ENCODE peak calls at places on chromosomes 13 and 19, in ten cellular contexts. Y, A, G, T, H, U, P, K, O and J are unnamed samples.

GRCh38 chr19:41351339-41352245 is 2.1 kb downstream of the TGFB1 start:
- DNase-seq in Y (peak), H (peak), A (peak), G (no peak), K (peak), T (peak), U (peak), O (peak), P (peak), J (peak)

GRCh38 chr19:47404334-47405196 is 14.8 kb downstream of the MEIS3 start:
- DNase-seq in P (no peak), A (no peak), Y (no peak), T (no peak), K (no peak), O (no peak), U (no peak), G (no peak), H (no peak), J (no peak)

GRCh38 chr13:77218274-77218673 is 108.6 kb downstream of the MYCBP2 start:
- DNase-seq in A (no peak), P (no peak), U (no peak), K (no peak), T (no peak), O (no peak), G (no peak), Y (no peak), H (no peak), J (no peak)

GRCh38 chr19:5436101-5436947 is 18.9 kb upstream of the ZNRF4 start:
- DNase-seq in P (peak), K (no peak), U (peak), H (no peak), A (peak), G (no peak), O (no peak), Y (no peak), T (no peak), J (no peak)

GRCh38 chr13:109654341-109655205 is 131.8 kb downstream of the IRS2 start:
- DNase-seq in Y (no peak), A (no peak), U (no peak), K (peak), O (no peak), T (no peak), P (no peak), G (no peak), H (no peak), J (no peak)

GRCh38 chr13:23378009-23378632 is 55.4 kb downstream of the SACS start:
- DNase-seq in Y (peak), P (no peak), T (no peak), U (peak), K (peak), H (no peak), G (peak), O (no peak), A (peak), J (no peak)

GRCh38 chr19:50567052-50567841 is 988 bp downstream of the LRRC4B start:
- DNase-seq in T (no peak), Y (no peak), O (no peak), U (no peak), A (no peak), P (peak), K (no peak), H (no peak), G (no peak), J (no peak)

GRCh38 chr13:30031488-30031887 is 181.1 kb upstream of the UBL3 start:
- DNase-seq in A (no peak), Y (no peak), G (no peak), K (no peak), O (no peak), T (no peak), P (no peak), U (no peak), H (no peak), J (no peak)

GRCh38 chr13:56755181-56755580 is 385.5 kb upstream of the PRR20A start:
- DNase-seq in G (no peak), T (no peak), O (no peak), P (no peak), A (no peak), U (no peak), Y (no peak), H (no peak), K (no peak), J (no peak)

GRCh38 chr13:67134322-67135129 is 95.6 kb downstream of the PCDH9 start:
- DNase-seq in T (no peak), A (no peak), Y (no peak), G (no peak), H (no peak), K (no peak), O (no peak), P (no peak), U (no peak), J (no peak)

GRCh38 chr13:44471686-44472085 is 98.1 kb downstream of the SERP2 start:
- DNase-seq in Y (no peak), T (no peak), P (no peak), H (no peak), O (no peak), K (peak), U (no peak), G (no peak), A (no peak), J (no peak)

GRCh38 chr13:101258071-101258470 is 158.2 kb downstream of the NALCN start:
- DNase-seq in K (peak), T (no peak), U (no peak), Y (peak), A (peak), H (no peak), G (no peak), P (no peak), O (peak), J (no peak)

GRCh38 chr19:16142032-16142580 is 1.4 kb upstream of the HSH2D start:
- DNase-seq in U (no peak), P (no peak), O (no peak), T (no peak), H (no peak), G (no peak), K (no peak), Y (no peak), A (no peak), J (no peak)

GRCh38 chr19:2145831-2146241 is 5.5 kb downstream of the AP3D1 start:
- DNase-seq in H (no peak), T (no peak), Y (no peak), G (no peak), K (no peak), A (no peak), P (no peak), U (no peak), O (no peak), J (no peak)

GRCh38 chr19:50803633-50804419 is 13.6 kb downstream of the ACP4 start:
- DNase-seq in A (no peak), K (peak), O (no peak), T (no peak), U (peak), P (no peak), H (no peak), Y (no peak), G (no peak), J (no peak)

GRCh38 chr13:59957438-59957837 is 206.3 kb downstream of the DIAPH3 start:
- DNase-seq in G (no peak), Y (no peak), K (no peak), H (no peak), T (no peak), U (no peak), O (no peak), P (no peak), A (no peak), J (no peak)

GRCh38 chr19:43525836-43526771 is 897 bp downstream of the ETHE1 start:
- DNase-seq in O (no peak), P (peak), K (peak), H (no peak), Y (peak), G (no peak), A (no peak), U (peak), T (no peak), J (no peak)

GRCh38 chr19:647566-648284 is 8.0 kb downstream of the FGF22 start:
- DNase-seq in U (no peak), A (no peak), G (no peak), T (no peak), K (no peak), H (no peak), P (no peak), Y (no peak), O (no peak), J (no peak)

GRCh38 chr13:91185294-91185863 is 162.1 kb upstream of the MIR17HG start:
- DNase-seq in A (peak), K (no peak), T (no peak), Y (no peak), P (no peak), H (no peak), O (peak), U (no peak), G (no peak), J (no peak)

GRCh38 chr19:18975011-18975410 is 34.0 kb upstream of the HOMER3 start:
- DNase-seq in T (no peak), H (no peak), O (no peak), G (no peak), U (no peak), Y (no peak), K (no peak), P (no peak), A (no peak), J (no peak)

GRCh38 chr13:113474179-113474578 is 16.3 kb downstream of the DCUN1D2 start:
- DNase-seq in T (no peak), G (no peak), U (no peak), K (peak), Y (no peak), H (no peak), O (no peak), A (no peak), P (no peak), J (no peak)